ENCODE peak calls at places on chromosomes 7 and 10, in four cellular contexts. F is PC-9, N is PC-3, H is HCT116. K is an unnamed sample.

GRCh38 chr10:133245439-133246235 is 8.0 kb downstream of the VENTX start:
- DNase-seq in F (no peak), N (no peak), H (no peak), K (no peak)

GRCh38 chr7:55020481-55020871 is 1.7 kb downstream of the EGFR start:
- DNase-seq in F (peak; percentile 88), N (peak; percentile 48), H (no peak), K (no peak)

GRCh38 chr10:44010873-44011602 is 362.4 kb upstream of the ZNF32 start:
- DNase-seq in F (no peak), N (peak; percentile 55), H (no peak), K (no peak)

GRCh38 chr10:70169011-70169410 is 1.3 kb downstream of the SAR1A start:
- DNase-seq in F (no peak), N (no peak), H (no peak), K (no peak)

GRCh38 chr10:62554632-62555199 is 180.5 kb downstream of the ZNF365 start:
- DNase-seq in F (no peak), N (peak; percentile 94), H (peak; percentile 8), K (peak; percentile 77)

GRCh38 chr7:84688671-84689070 is 494.1 kb upstream of the SEMA3A start:
- DNase-seq in F (no peak), N (peak; percentile 15), H (no peak), K (no peak)

GRCh38 chr7:47943676-47944474 is 4.4 kb downstream of the PKD1L1 start:
- DNase-seq in F (no peak), N (no peak), H (no peak), K (no peak)

GRCh38 chr10:111081595-111081994 is 4.8 kb downstream of the ADRA2A start:
- DNase-seq in F (no peak), N (no peak), H (no peak), K (no peak)

GRCh38 chr10:72096115-72097000 is 8.0 kb upstream of the SPOCK2 start:
- DNase-seq in F (peak; percentile 52), N (no peak), H (no peak), K (no peak)

GRCh38 chr10:78407009-78407711 is 373.5 kb downstream of the RPS24 start:
- DNase-seq in F (peak; percentile 68), N (peak; percentile 100), H (peak; percentile 90), K (peak; percentile 98)

GRCh38 chr10:52621635-52622079 is 150.9 kb downstream of the MBL2 start:
- DNase-seq in F (no peak), N (no peak), H (no peak), K (no peak)

GRCh38 chr7:12610899-12611298 is 40.4 kb downstream of the SCIN start:
- DNase-seq in F (no peak), N (peak; percentile 10), H (no peak), K (no peak)

GRCh38 chr10:82256275-82256674 is 381.3 kb downstream of the NRG3 start:
- DNase-seq in F (peak; percentile 21), N (no peak), H (no peak), K (peak; percentile 7)

GRCh38 chr7:30594055-30594539 is 581 bp upstream of the GARS1 start:
- DNase-seq in F (no peak), N (no peak), H (no peak), K (peak; percentile 73)

GRCh38 chr10:90051053-90051452 is 349.7 kb downstream of the KIF20B start:
- DNase-seq in F (no peak), N (no peak), H (no peak), K (no peak)

GRCh38 chr7:96985992-96986391 is 19.4 kb upstream of the DLX6 start:
- DNase-seq in F (no peak), N (no peak), H (no peak), K (no peak)
- H3K4me2 ChIP-seq in F (no peak overlapping the region), N (no peak overlapping the region), H (no peak overlapping the region), K (peak overlapping the region; percentile 50)

GRCh38 chr10:131678171-131678570 is 222.6 kb upstream of the PPP2R2D start:
- DNase-seq in F (no peak), N (no peak), H (no peak), K (no peak)

GRCh38 chr10:131676448-131676847 is 224.4 kb upstream of the PPP2R2D start:
- DNase-seq in F (no peak), N (no peak), H (no peak), K (no peak)

GRCh38 chr10:131678613-131679012 is 222.2 kb upstream of the PPP2R2D start:
- DNase-seq in F (no peak), N (no peak), H (no peak), K (no peak)

GRCh38 chr10:131676971-131677421 is 223.8 kb upstream of the PPP2R2D start:
- DNase-seq in F (no peak), N (no peak), H (no peak), K (peak; percentile 93)

GRCh38 chr10:131677671-131678070 is 223.1 kb upstream of the PPP2R2D start:
- DNase-seq in F (no peak), N (no peak), H (no peak), K (no peak)
- H3K9me2 ChIP-seq in F (no peaks in the 10 kb centered on the region), N (no peaks in the 10 kb centered on the region), H (no peaks in the 10 kb centered on the region), K (peaks cover 11% of the 10 kb centered on the region)

DNA sequence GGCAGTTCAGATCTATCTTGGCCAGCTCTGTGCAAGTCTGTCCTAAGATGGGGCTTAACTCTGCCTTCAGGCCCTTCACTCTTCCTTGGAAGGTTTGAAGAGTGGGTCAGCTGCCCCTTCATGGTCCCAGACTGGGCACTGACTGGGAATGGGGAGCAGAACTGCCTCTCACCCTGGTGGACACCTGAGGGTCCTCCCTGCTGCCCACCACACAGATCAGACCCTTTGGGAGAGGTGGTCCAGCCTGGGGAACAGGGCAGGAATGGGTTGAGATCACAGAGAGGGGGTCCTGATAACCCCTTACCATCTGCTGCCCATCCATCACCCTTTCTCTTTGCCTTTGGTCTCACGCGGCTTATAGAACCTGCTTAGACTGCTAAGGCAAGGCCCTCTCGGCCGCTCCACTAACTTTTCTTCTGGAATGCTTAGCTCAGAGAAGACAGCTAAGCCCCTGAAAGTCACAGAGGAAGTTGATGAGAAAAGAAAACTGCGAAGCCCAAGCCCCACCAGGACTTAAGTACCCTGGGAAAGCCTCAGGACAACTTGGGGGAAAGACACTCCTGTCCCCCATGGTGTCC is 402 bp upstream of the CDHR1 start:
- DNase-seq in F (no peak), N (no peak), H (no peak), K (no peak)
- H3K4me2 ChIP-seq in F (no peak overlapping the region), N (no peak overlapping the region), H (no peak overlapping the region), K (peak overlapping the region; percentile 94)

DNA sequence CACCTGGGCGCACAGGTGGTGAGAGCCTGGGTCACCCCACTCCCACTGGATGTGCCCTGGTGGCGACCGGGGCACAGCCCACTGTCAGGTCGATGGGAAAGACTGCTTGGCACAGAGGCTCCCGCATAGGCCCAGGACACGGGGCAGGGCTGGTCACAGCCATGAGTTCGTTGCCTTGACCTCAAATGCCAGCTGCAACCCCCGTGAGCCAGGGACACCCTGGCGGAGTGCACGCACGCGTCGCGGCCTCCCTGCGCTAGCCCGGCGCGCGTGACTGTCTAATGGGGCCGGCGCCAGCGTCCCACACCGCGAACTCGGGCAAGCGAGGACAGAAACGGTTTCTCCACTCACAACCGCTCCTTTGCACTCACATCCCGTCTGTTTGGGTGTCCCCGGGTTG is 267.4 kb downstream of the USP6NL start:
- DNase-seq in F (no peak), N (no peak), H (no peak), K (no peak)
- H3K9me2 ChIP-seq in F (no peaks in the 10 kb centered on the region), N (no peaks in the 10 kb centered on the region), H (no peaks in the 10 kb centered on the region), K (no peaks in the 10 kb centered on the region)

DNA sequence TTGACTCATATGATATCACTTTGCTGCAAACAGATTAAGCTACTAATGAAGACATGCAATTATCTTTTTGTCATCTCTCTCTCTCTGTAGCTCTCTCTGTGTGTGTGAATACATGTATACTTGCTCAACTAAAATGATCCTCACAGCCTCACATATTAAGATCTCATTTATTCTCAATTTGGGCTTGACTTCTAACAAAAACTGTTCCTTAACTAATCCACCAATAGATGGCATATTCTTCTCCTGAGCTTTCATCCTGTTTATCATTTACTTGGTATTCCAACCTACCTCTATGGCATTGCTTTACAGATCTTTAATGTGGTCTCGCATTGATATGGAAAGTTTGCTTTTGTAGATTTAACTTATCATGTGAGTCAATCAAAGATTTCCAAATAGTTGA is 540.4 kb downstream of the CNTNAP2 start:
- DNase-seq in F (no peak), N (peak; percentile 2), H (no peak), K (no peak)
- H3K4me2 ChIP-seq in F (no peak overlapping the region), N (no peak overlapping the region), H (no peak overlapping the region), K (no peak overlapping the region)

GRCh38 chr7:51121945-51122425 is 194.6 kb downstream of the COBL start:
- DNase-seq in F (no peak), N (no peak), H (no peak), K (peak; percentile 45)
- H3K9me2 ChIP-seq in F (no peaks in the 10 kb centered on the region), N (no peaks in the 10 kb centered on the region), H (no peaks in the 10 kb centered on the region), K (no peaks in the 10 kb centered on the region)

GRCh38 chr7:109044691-109045090 is 475.0 kb downstream of the DNAJB9 start:
- DNase-seq in F (no peak), N (no peak), H (no peak), K (no peak)
- H3K4me2 ChIP-seq in F (no peak overlapping the region), N (no peak overlapping the region), H (no peak overlapping the region), K (no peak overlapping the region)

DNA sequence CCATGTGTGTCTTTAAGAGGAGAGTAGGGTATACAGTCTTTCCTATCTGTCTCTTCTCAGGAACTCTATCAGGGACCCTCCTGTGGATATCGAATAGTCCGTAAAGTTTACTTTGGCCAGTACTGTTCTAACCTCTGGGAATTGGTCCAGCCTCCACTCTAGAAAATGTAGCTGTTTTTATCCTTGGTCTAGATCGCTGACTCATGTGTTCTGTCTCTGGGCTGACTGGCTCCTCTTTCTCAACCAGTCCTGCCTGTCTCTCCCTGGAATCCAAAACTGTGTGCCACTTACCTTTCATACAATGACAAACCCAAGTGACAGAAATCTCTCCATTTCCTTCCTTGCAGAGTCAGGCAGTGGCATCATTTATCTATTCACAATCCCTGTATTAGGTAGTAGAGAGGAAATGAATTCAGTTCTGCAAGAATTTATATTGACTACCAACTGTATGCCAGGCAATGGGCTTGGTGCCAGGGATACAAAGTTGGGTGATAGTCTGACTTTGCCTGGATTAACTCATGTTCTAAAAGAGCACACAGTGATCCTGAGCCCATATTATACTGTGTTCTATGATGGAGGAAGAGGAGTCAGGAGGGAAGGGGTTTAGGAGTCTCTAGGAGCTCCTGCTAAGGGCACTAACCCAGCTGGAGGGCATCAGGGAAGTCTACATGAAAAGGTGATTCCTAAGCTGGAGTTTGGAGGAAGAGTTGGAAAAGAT is 232.7 kb downstream of the LRMDA start:
- DNase-seq in F (no peak), N (peak; percentile 54), H (no peak), K (no peak)
- H3K9me2 ChIP-seq in F (no peaks in the 10 kb centered on the region), N (peaks cover 3% of the 10 kb centered on the region), H (no peaks in the 10 kb centered on the region), K (no peaks in the 10 kb centered on the region)